ENCODE peak calls at places on chromosomes 5 and 9, in ten cellular contexts. One of them, this sample, is unnamed.

GRCh38 chr5:68460147-68460760 is 244.7 kb downstream of the PIK3R1 start:
- DNase-seq in HFF-Myc: peak
- DNase-seq in GM23338: peak
- DNase-seq in choroid plexus epithelial cell: peak
- DNase-seq in type B pancreatic cell: no peak
- DNase-seq in A673: peak
- DNase-seq in nephron progenitor cell: peak
- DNase-seq in keratinocyte: no peak
- DNase-seq in neural crest cell: peak
- DNase-seq in lower leg skin: no peak
- DNase-seq in this sample: peak

GRCh38 chr5:118095100-118095499 is 893.2 kb downstream of the DTWD2 start:
- DNase-seq in A673: no peak
- DNase-seq in type B pancreatic cell: no peak
- DNase-seq in lower leg skin: no peak
- DNase-seq in nephron progenitor cell: no peak
- DNase-seq in HFF-Myc: no peak
- DNase-seq in choroid plexus epithelial cell: no peak
- DNase-seq in neural crest cell: no peak
- DNase-seq in keratinocyte: no peak
- DNase-seq in GM23338: no peak
- DNase-seq in this sample: no peak

GRCh38 chr9:116592926-116593325 is 94.2 kb upstream of the TRIM32 start:
- DNase-seq in nephron progenitor cell: no peak
- DNase-seq in choroid plexus epithelial cell: no peak
- DNase-seq in type B pancreatic cell: no peak
- DNase-seq in HFF-Myc: no peak
- DNase-seq in keratinocyte: no peak
- DNase-seq in neural crest cell: no peak
- DNase-seq in A673: no peak
- DNase-seq in lower leg skin: no peak
- DNase-seq in GM23338: no peak
- DNase-seq in this sample: no peak

GRCh38 chr9:93824386-93825294 is 130.5 kb downstream of the BARX1 start:
- DNase-seq in neural crest cell: no peak
- DNase-seq in HFF-Myc: no peak
- DNase-seq in GM23338: no peak
- DNase-seq in choroid plexus epithelial cell: no peak
- DNase-seq in keratinocyte: no peak
- DNase-seq in type B pancreatic cell: peak
- DNase-seq in A673: no peak
- DNase-seq in lower leg skin: peak
- DNase-seq in nephron progenitor cell: no peak
- DNase-seq in this sample: no peak

GRCh38 chr9:95848764-95849163 is 26.7 kb upstream of the ERCC6L2 start:
- DNase-seq in A673: no peak
- DNase-seq in GM23338: no peak
- DNase-seq in type B pancreatic cell: no peak
- DNase-seq in nephron progenitor cell: no peak
- DNase-seq in choroid plexus epithelial cell: no peak
- DNase-seq in neural crest cell: no peak
- DNase-seq in HFF-Myc: no peak
- DNase-seq in lower leg skin: no peak
- DNase-seq in keratinocyte: no peak
- DNase-seq in this sample: no peak

GRCh38 chr9:85610074-85610855 is 131.5 kb downstream of the AGTPBP1 start:
- DNase-seq in type B pancreatic cell: no peak
- DNase-seq in choroid plexus epithelial cell: peak
- DNase-seq in neural crest cell: peak
- DNase-seq in keratinocyte: no peak
- DNase-seq in nephron progenitor cell: peak
- DNase-seq in HFF-Myc: peak
- DNase-seq in GM23338: peak
- DNase-seq in lower leg skin: no peak
- DNase-seq in A673: peak
- DNase-seq in this sample: peak

GRCh38 chr5:65199988-65200668 is 281.6 kb downstream of the ADAMTS6 start:
- DNase-seq in GM23338: no peak
- DNase-seq in lower leg skin: no peak
- DNase-seq in neural crest cell: no peak
- DNase-seq in HFF-Myc: peak
- DNase-seq in keratinocyte: no peak
- DNase-seq in nephron progenitor cell: no peak
- DNase-seq in A673: no peak
- DNase-seq in choroid plexus epithelial cell: peak
- DNase-seq in type B pancreatic cell: no peak
- DNase-seq in this sample: no peak

GRCh38 chr9:102845847-102846246 is 149.3 kb upstream of the CYLC2 start:
- DNase-seq in keratinocyte: no peak
- DNase-seq in type B pancreatic cell: no peak
- DNase-seq in lower leg skin: no peak
- DNase-seq in nephron progenitor cell: no peak
- DNase-seq in GM23338: no peak
- DNase-seq in HFF-Myc: no peak
- DNase-seq in choroid plexus epithelial cell: no peak
- DNase-seq in neural crest cell: no peak
- DNase-seq in A673: no peak
- DNase-seq in this sample: no peak

GRCh38 chr9:4793412-4794005 is 765 bp downstream of the RCL1 start:
- DNase-seq in GM23338: no peak
- DNase-seq in A673: no peak
- DNase-seq in nephron progenitor cell: no peak
- DNase-seq in choroid plexus epithelial cell: peak
- DNase-seq in HFF-Myc: no peak
- DNase-seq in keratinocyte: no peak
- DNase-seq in lower leg skin: no peak
- DNase-seq in neural crest cell: peak
- DNase-seq in type B pancreatic cell: no peak
- DNase-seq in this sample: no peak

GRCh38 chr5:61790678-61791077 is 458.6 kb downstream of the ZSWIM6 start:
- DNase-seq in HFF-Myc: no peak
- DNase-seq in A673: no peak
- DNase-seq in choroid plexus epithelial cell: no peak
- DNase-seq in neural crest cell: no peak
- DNase-seq in nephron progenitor cell: no peak
- DNase-seq in lower leg skin: no peak
- DNase-seq in keratinocyte: no peak
- DNase-seq in GM23338: no peak
- DNase-seq in type B pancreatic cell: no peak
- DNase-seq in this sample: no peak

DNA sequence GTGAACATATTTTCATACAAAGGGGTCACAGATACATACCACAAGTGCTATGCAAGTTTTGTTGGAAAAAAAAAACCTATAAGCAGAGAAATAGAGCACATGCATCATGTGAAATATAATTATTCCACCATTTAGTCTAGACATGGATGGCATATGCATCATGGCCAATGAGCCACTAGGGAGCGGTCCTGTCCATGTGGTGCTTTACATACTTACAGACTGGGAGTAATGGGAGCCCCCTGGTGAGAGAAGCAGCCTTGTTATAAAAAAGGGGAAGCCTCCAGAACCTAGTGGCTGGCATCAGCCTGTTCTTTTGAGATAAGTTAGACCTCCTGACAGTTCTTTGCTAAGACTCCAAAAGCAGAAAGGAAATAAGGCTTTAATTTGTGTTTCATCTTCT is 1524.1 kb downstream of the MAT2B start:
- DNase-seq in keratinocyte: no peak
- DNase-seq in nephron progenitor cell: peak
- DNase-seq in GM23338: peak
- DNase-seq in lower leg skin: no peak
- DNase-seq in A673: peak
- DNase-seq in type B pancreatic cell: no peak
- DNase-seq in HFF-Myc: no peak
- DNase-seq in neural crest cell: no peak
- DNase-seq in choroid plexus epithelial cell: peak
- DNase-seq in this sample: peak
- TF ChIP-seq CTCF in keratinocyte: no peak
- TF ChIP-seq CTCF in nephron progenitor cell: peak
- TF ChIP-seq CTCF in GM23338: peak
- TF ChIP-seq CTCF in lower leg skin: no peak
- TF ChIP-seq CTCF in A673: peak
- TF ChIP-seq CTCF in type B pancreatic cell: peak
- TF ChIP-seq CTCF in HFF-Myc: no peak
- TF ChIP-seq CTCF in neural crest cell: peak
- TF ChIP-seq CTCF in choroid plexus epithelial cell: peak
- TF ChIP-seq CTCF in this sample: peak

GRCh38 chr9:129482521-129483466 is 138.1 kb downstream of the C9orf50 start:
- DNase-seq in keratinocyte: no peak
- DNase-seq in GM23338: peak
- DNase-seq in HFF-Myc: no peak
- DNase-seq in A673: peak
- DNase-seq in lower leg skin: peak
- DNase-seq in choroid plexus epithelial cell: peak
- DNase-seq in nephron progenitor cell: peak
- DNase-seq in type B pancreatic cell: peak
- DNase-seq in neural crest cell: peak
- DNase-seq in this sample: peak
- TF ChIP-seq CTCF in keratinocyte: no peak
- TF ChIP-seq CTCF in GM23338: no peak
- TF ChIP-seq CTCF in HFF-Myc: no peak
- TF ChIP-seq CTCF in A673: no peak
- TF ChIP-seq CTCF in lower leg skin: no peak
- TF ChIP-seq CTCF in choroid plexus epithelial cell: peak
- TF ChIP-seq CTCF in nephron progenitor cell: no peak
- TF ChIP-seq CTCF in type B pancreatic cell: no peak
- TF ChIP-seq CTCF in neural crest cell: no peak
- TF ChIP-seq CTCF in this sample: no peak

GRCh38 chr5:97000391-97000790 is 64.5 kb downstream of the LNPEP start:
- DNase-seq in nephron progenitor cell: no peak
- DNase-seq in neural crest cell: no peak
- DNase-seq in keratinocyte: no peak
- DNase-seq in GM23338: no peak
- DNase-seq in choroid plexus epithelial cell: no peak
- DNase-seq in A673: no peak
- DNase-seq in type B pancreatic cell: no peak
- DNase-seq in HFF-Myc: no peak
- DNase-seq in lower leg skin: no peak
- DNase-seq in this sample: no peak

GRCh38 chr5:96995419-96995818 is 59.5 kb downstream of the LNPEP start:
- DNase-seq in neural crest cell: no peak
- DNase-seq in HFF-Myc: no peak
- DNase-seq in keratinocyte: no peak
- DNase-seq in nephron progenitor cell: no peak
- DNase-seq in A673: no peak
- DNase-seq in GM23338: no peak
- DNase-seq in type B pancreatic cell: no peak
- DNase-seq in choroid plexus epithelial cell: no peak
- DNase-seq in lower leg skin: no peak
- DNase-seq in this sample: no peak

GRCh38 chr5:96994493-96994892 is 58.6 kb downstream of the LNPEP start:
- DNase-seq in choroid plexus epithelial cell: no peak
- DNase-seq in keratinocyte: no peak
- DNase-seq in A673: no peak
- DNase-seq in neural crest cell: no peak
- DNase-seq in type B pancreatic cell: no peak
- DNase-seq in nephron progenitor cell: no peak
- DNase-seq in HFF-Myc: no peak
- DNase-seq in GM23338: no peak
- DNase-seq in lower leg skin: no peak
- DNase-seq in this sample: no peak

GRCh38 chr5:96999856-97000255 is 64.0 kb downstream of the LNPEP start:
- DNase-seq in A673: no peak
- DNase-seq in keratinocyte: no peak
- DNase-seq in GM23338: no peak
- DNase-seq in nephron progenitor cell: no peak
- DNase-seq in HFF-Myc: no peak
- DNase-seq in choroid plexus epithelial cell: no peak
- DNase-seq in lower leg skin: no peak
- DNase-seq in type B pancreatic cell: no peak
- DNase-seq in neural crest cell: no peak
- DNase-seq in this sample: no peak

GRCh38 chr5:96997265-96997859 is 61.5 kb downstream of the LNPEP start:
- DNase-seq in lower leg skin: no peak
- DNase-seq in GM23338: peak
- DNase-seq in A673: peak
- DNase-seq in keratinocyte: no peak
- DNase-seq in nephron progenitor cell: peak
- DNase-seq in HFF-Myc: no peak
- DNase-seq in neural crest cell: no peak
- DNase-seq in type B pancreatic cell: no peak
- DNase-seq in choroid plexus epithelial cell: peak
- DNase-seq in this sample: peak
- TF ChIP-seq CTCF in lower leg skin: no peak
- TF ChIP-seq CTCF in GM23338: peak
- TF ChIP-seq CTCF in A673: peak
- TF ChIP-seq CTCF in keratinocyte: no peak
- TF ChIP-seq CTCF in nephron progenitor cell: peak
- TF ChIP-seq CTCF in HFF-Myc: peak
- TF ChIP-seq CTCF in neural crest cell: peak
- TF ChIP-seq CTCF in type B pancreatic cell: peak
- TF ChIP-seq CTCF in choroid plexus epithelial cell: peak
- TF ChIP-seq CTCF in this sample: peak

GRCh38 chr9:108743901-108744371 is 111.8 kb downstream of the ACTL7B start:
- DNase-seq in type B pancreatic cell: no peak
- DNase-seq in keratinocyte: peak
- DNase-seq in neural crest cell: no peak
- DNase-seq in GM23338: peak
- DNase-seq in HFF-Myc: peak
- DNase-seq in A673: peak
- DNase-seq in lower leg skin: no peak
- DNase-seq in choroid plexus epithelial cell: no peak
- DNase-seq in nephron progenitor cell: peak
- DNase-seq in this sample: no peak

GRCh38 chr9:108743426-108743825 is 112.4 kb downstream of the ACTL7B start:
- DNase-seq in type B pancreatic cell: no peak
- DNase-seq in keratinocyte: no peak
- DNase-seq in nephron progenitor cell: no peak
- DNase-seq in GM23338: no peak
- DNase-seq in lower leg skin: no peak
- DNase-seq in choroid plexus epithelial cell: no peak
- DNase-seq in neural crest cell: no peak
- DNase-seq in A673: no peak
- DNase-seq in HFF-Myc: no peak
- DNase-seq in this sample: no peak

GRCh38 chr9:108746001-108746400 is 109.8 kb downstream of the ACTL7B start:
- DNase-seq in HFF-Myc: no peak
- DNase-seq in GM23338: no peak
- DNase-seq in A673: no peak
- DNase-seq in choroid plexus epithelial cell: no peak
- DNase-seq in nephron progenitor cell: no peak
- DNase-seq in lower leg skin: no peak
- DNase-seq in neural crest cell: no peak
- DNase-seq in type B pancreatic cell: no peak
- DNase-seq in keratinocyte: no peak
- DNase-seq in this sample: no peak

GRCh38 chr9:108748776-108749175 is 107.0 kb downstream of the ACTL7B start:
- DNase-seq in type B pancreatic cell: no peak
- DNase-seq in neural crest cell: no peak
- DNase-seq in GM23338: no peak
- DNase-seq in choroid plexus epithelial cell: no peak
- DNase-seq in keratinocyte: no peak
- DNase-seq in A673: no peak
- DNase-seq in nephron progenitor cell: no peak
- DNase-seq in HFF-Myc: no peak
- DNase-seq in lower leg skin: no peak
- DNase-seq in this sample: no peak

DNA sequence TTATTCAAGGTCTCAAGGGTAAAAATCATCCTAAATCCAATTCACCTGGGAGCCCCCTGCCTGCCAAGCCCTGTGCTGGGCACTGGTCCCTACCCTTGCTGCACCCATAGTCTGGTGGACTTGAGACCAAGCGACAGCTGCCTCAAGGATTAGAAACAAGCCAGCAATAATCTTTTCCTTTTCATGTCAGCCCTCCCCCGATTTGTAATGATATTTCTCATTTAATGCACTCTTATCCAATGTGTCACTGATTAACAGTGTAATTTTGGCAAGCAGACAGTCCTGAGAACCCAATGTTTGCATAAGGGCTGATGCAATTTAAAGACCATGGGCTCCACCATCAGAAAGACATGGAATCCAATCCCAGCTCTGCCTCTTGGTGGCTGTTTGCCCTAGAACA is 108.9 kb downstream of the ACTL7B start:
- DNase-seq in GM23338: no peak
- DNase-seq in neural crest cell: no peak
- DNase-seq in lower leg skin: no peak
- DNase-seq in A673: no peak
- DNase-seq in nephron progenitor cell: no peak
- DNase-seq in HFF-Myc: no peak
- DNase-seq in keratinocyte: no peak
- DNase-seq in choroid plexus epithelial cell: peak
- DNase-seq in type B pancreatic cell: no peak
- DNase-seq in this sample: no peak
- TF ChIP-seq CTCF in GM23338: no peak
- TF ChIP-seq CTCF in neural crest cell: no peak
- TF ChIP-seq CTCF in lower leg skin: no peak
- TF ChIP-seq CTCF in A673: no peak
- TF ChIP-seq CTCF in nephron progenitor cell: no peak
- TF ChIP-seq CTCF in HFF-Myc: no peak
- TF ChIP-seq CTCF in keratinocyte: no peak
- TF ChIP-seq CTCF in choroid plexus epithelial cell: no peak
- TF ChIP-seq CTCF in type B pancreatic cell: no peak
- TF ChIP-seq CTCF in this sample: no peak